ENCODE peak calls at places on chromosomes 7 and 10, in nine cellular contexts. G is naive thymus-derived CD8-positive, alpha-beta T cell; C is OCI-M1; S is SJSA1; D is GM23248; V is pancreas; L is AG04449; F is activated CD8-positive, alpha-beta memory T cell treated with anti-CD3 and anti-CD28 coated beads for 48 hours; J is MCF 10A. M is an unnamed sample.
A peak's percentile ranks its signal among the peaks of the same experiment; 100 is the strongest.

GRCh38 chr10:47283101-47283630 is 16.8 kb upstream of the GDF10 start:
- DNase-seq in G (no peak), C (no peak), S (no peak), D (no peak), V (no peak), L (no peak), F (no peak), J (no peak), M (no peak)

GRCh38 chr10:96947036-96947435 is 114.9 kb downstream of the LCOR start:
- DNase-seq in G (no peak), C (no peak), S (no peak), D (no peak), V (no peak), L (no peak), F (no peak), J (no peak), M (no peak)

GRCh38 chr7:1571261-1571650 is 1.4 kb upstream of the PSMG3 start:
- DNase-seq in G (no peak), C (no peak), S (no peak), D (peak; percentile 91), V (no peak), L (peak; percentile 49), F (no peak), J (peak; percentile 52), M (peak; percentile 89)

GRCh38 chr7:8389898-8390642 is 43.3 kb upstream of the NXPH1 start:
- DNase-seq in G (no peak), C (no peak), S (no peak), D (peak; percentile 10), V (peak; percentile 2), L (no peak), F (no peak), J (peak; percentile 42), M (no peak)

GRCh38 chr10:70561051-70561450 is 41.5 kb downstream of the PRF1 start:
- DNase-seq in G (no peak), C (peak; percentile 25), S (no peak), D (peak; percentile 25), V (no peak), L (no peak), F (no peak), J (no peak), M (peak; percentile 57)

GRCh38 chr10:44925224-44925623 is 14.1 kb downstream of the TMEM72 start:
- DNase-seq in G (no peak), C (peak; percentile 82), S (peak; percentile 24), D (no peak), V (no peak), L (no peak), F (no peak), J (no peak), M (peak; percentile 9)

GRCh38 chr10:69316313-69317059 is 38.2 kb downstream of the HK1 start:
- DNase-seq in G (no peak), C (no peak), S (no peak), D (peak; percentile 70), V (no peak), L (no peak), F (no peak), J (peak; percentile 77), M (peak; percentile 40)

GRCh38 chr10:110368002-110368401 is 63.3 kb upstream of the SMNDC1 start:
- DNase-seq in G (no peak), C (peak; percentile 50), S (no peak), D (no peak), V (no peak), L (no peak), F (no peak), J (no peak), M (no peak)

GRCh38 chr10:33982995-33983394 is 648.5 kb upstream of the NRP1 start:
- DNase-seq in G (no peak), C (no peak), S (no peak), D (peak; percentile 28), V (no peak), L (no peak), F (no peak), J (peak; percentile 1), M (peak; percentile 2)

GRCh38 chr7:18511351-18511750 is 15.8 kb downstream of the HDAC9 start:
- DNase-seq in G (no peak), C (no peak), S (no peak), D (no peak), V (no peak), L (no peak), F (no peak), J (no peak), M (no peak)